ENCODE peak calls at places on chromosomes 2 and 18, in four cellular contexts. M is tibial nerve, P is stomach, V is ovary. Z is an unnamed sample.

GRCh38 chr18:77495982-77496690 is 246.5 kb downstream of the GALR1 start:
- DNase-seq in M (no peak), P (no peak), V (no peak), Z (no peak)

GRCh38 chr2:18619091-18619490 is 29.7 kb upstream of the NT5C1B start:
- DNase-seq in M (no peak), P (no peak), V (no peak), Z (no peak)

GRCh38 chr18:50203801-50204604 is 9.1 kb upstream of the MYO5B start:
- DNase-seq in M (peak; percentile 42), P (peak; percentile 63), V (no peak), Z (peak; percentile 25)

GRCh38 chr2:192254444-192254843 is 59.7 kb upstream of the TMEFF2 start:
- DNase-seq in M (no peak), P (no peak), V (no peak), Z (no peak)

GRCh38 chr18:36685580-36685979 is 143.2 kb downstream of the TPGS2 start:
- DNase-seq in M (no peak), P (no peak), V (no peak), Z (no peak)

GRCh38 chr18:35024965-35025364 is 16.2 kb upstream of the MAPRE2 start:
- DNase-seq in M (peak; percentile 86), P (peak; percentile 81), V (peak; percentile 86), Z (no peak)

GRCh38 chr2:61419129-61419528 is 51.8 kb downstream of the USP34 start:
- DNase-seq in M (no peak), P (no peak), V (no peak), Z (no peak)

GRCh38 chr18:7592305-7593071 is 25.4 kb downstream of the PTPRM start:
- DNase-seq in M (no peak), P (no peak), V (no peak), Z (no peak)

GRCh38 chr2:204842731-204843490 is 297.6 kb downstream of the PARD3B start:
- DNase-seq in M (peak; percentile 9), P (no peak), V (peak; percentile 20), Z (no peak)

GRCh38 chr2:222621893-222622292 is 34.0 kb downstream of the FARSB start:
- DNase-seq in M (no peak), P (no peak), V (no peak), Z (no peak)

GRCh38 chr2:139142252-139142651 is 362.1 kb upstream of the NXPH2 start:
- DNase-seq in M (no peak), P (no peak), V (no peak), Z (peak; percentile 2)

GRCh38 chr2:1886405-1886992 is 142.2 kb upstream of the PXDN start:
- DNase-seq in M (peak; percentile 63), P (peak; percentile 74), V (no peak), Z (peak; percentile 59)

GRCh38 chr2:197453914-197454398 is 604 bp downstream of the COQ10B start:
- DNase-seq in M (peak; percentile 64), P (peak; percentile 70), V (no peak), Z (peak; percentile 78)

GRCh38 chr2:238406222-238406997 is 20.3 kb upstream of the ASB1 start:
- DNase-seq in M (no peak), P (peak; percentile 18), V (no peak), Z (no peak)

GRCh38 chr2:174153757-174154680 is 94.3 kb downstream of the OLA1 start:
- DNase-seq in M (no peak), P (no peak), V (no peak), Z (peak; percentile 5)

GRCh38 chr2:238108423-238109201 is 8.5 kb downstream of the ESPNL start:
- DNase-seq in M (no peak), P (no peak), V (peak; percentile 13), Z (no peak)

GRCh38 chr18:26646897-26647296 is 98.5 kb upstream of the KCTD1 start:
- DNase-seq in M (no peak), P (no peak), V (no peak), Z (no peak)

GRCh38 chr18:9870431-9871023 is 15.2 kb upstream of the TXNDC2 start:
- DNase-seq in M (no peak), P (no peak), V (no peak), Z (peak; percentile 68)

GRCh38 chr2:155982111-155982510 is 350.4 kb downstream of the NR4A2 start:
- DNase-seq in M (no peak), P (no peak), V (no peak), Z (no peak)

GRCh38 chr18:62030091-62030985 is 137.5 kb upstream of the RNF152 start:
- DNase-seq in M (no peak), P (no peak), V (no peak), Z (no peak)

GRCh38 chr18:73715228-73715670 is 432.4 kb downstream of the FBXO15 start:
- DNase-seq in M (no peak), P (no peak), V (no peak), Z (no peak)

GRCh38 chr18:1528964-1529509 is 624.4 kb downstream of the ADCYAP1 start:
- DNase-seq in M (no peak), P (no peak), V (no peak), Z (no peak)

GRCh38 chr18:24428709-24429108 is 2.2 kb downstream of the IMPACT start:
- DNase-seq in M (no peak), P (no peak), V (no peak), Z (no peak)

GRCh38 chr2:189952536-189953109 is 109.9 kb downstream of the MSTN start:
- DNase-seq in M (no peak), P (no peak), V (no peak), Z (no peak)

GRCh38 chr2:170813611-170814550 is 2.8 kb upstream of the GAD1 start:
- DNase-seq in M (no peak), P (no peak), V (no peak), Z (peak; percentile 41)

GRCh38 chr18:39039828-39040227 is 1474.2 kb upstream of the CELF4 start:
- DNase-seq in M (no peak), P (no peak), V (no peak), Z (no peak)

GRCh38 chr18:59469463-59470180 is 110.6 kb upstream of the LMAN1 start:
- DNase-seq in M (no peak), P (no peak), V (no peak), Z (no peak)
- TF ChIP-seq POLR2A in M (no peak), P (no peak), V (no peak), Z (no peak)

GRCh38 chr2:26351375-26352090 is 4.9 kb upstream of the ADGRF3 start:
- DNase-seq in M (no peak), P (no peak), V (no peak), Z (no peak)

GRCh38 chr2:26359886-26360473 is 13.4 kb upstream of the ADGRF3 start:
- DNase-seq in M (no peak), P (no peak), V (no peak), Z (no peak)

GRCh38 chr2:26356771-26357170 is 10.2 kb upstream of the ADGRF3 start:
- DNase-seq in M (no peak), P (no peak), V (no peak), Z (no peak)

GRCh38 chr2:26352892-26353291 is 6.3 kb upstream of the ADGRF3 start:
- DNase-seq in M (no peak), P (no peak), V (no peak), Z (peak; percentile 52)

GRCh38 chr2:26355038-26355995 is 8.7 kb upstream of the ADGRF3 start:
- DNase-seq in M (no peak), P (no peak), V (no peak), Z (peak; percentile 93)
- TF ChIP-seq POLR2A in M (no peak), P (no peak), V (no peak), Z (peak; percentile 75)

GRCh38 chr2:231613655-231614558 is 21.2 kb downstream of the TEX44 start:
- DNase-seq in M (peak; percentile 76), P (peak; percentile 87), V (peak; percentile 88), Z (peak; percentile 80)
- TF ChIP-seq POLR2A in M (peak; percentile 37), P (no peak), V (peak; percentile 67), Z (peak; percentile 49)

GRCh38 chr2:181250691-181251090 is 206.5 kb upstream of the ITGA4 start:
- DNase-seq in M (no peak), P (no peak), V (no peak), Z (no peak)
- TF ChIP-seq POLR2A in M (no peak), P (no peak), V (no peak), Z (no peak)

GRCh38 chr18:47930844-47931706 is 616 bp upstream of the SMAD2 start:
- DNase-seq in M (peak; percentile 89), P (peak; percentile 97), V (peak; percentile 96), Z (peak; percentile 99)
- TF ChIP-seq POLR2A in M (peak; percentile 70), P (no peak), V (peak; percentile 47), Z (peak; percentile 81)